ENCODE peak calls at places on chromosomes 6 and 20, in six cellular contexts. G is nephron progenitor cell; K is fibroblast of mammary gland; D is AG04450; X is CD8-positive, alpha-beta T cell; W is fibroblast of lung. Q is an unnamed sample.

GRCh38 chr6:111625511-111626331 is 20.0 kb upstream of the TRAF3IP2 start:
- DNase-seq in G (no peak), K (peak; percentile 91), D (no peak), X (no peak), W (peak; percentile 87), Q (peak; percentile 77)

GRCh38 chr20:23049201-23049932 is at the start of gene THBD:
- DNase-seq in G (peak; percentile 48), K (peak; percentile 66), D (no peak), X (no peak), W (peak; percentile 52), Q (peak; percentile 73)

GRCh38 chr20:51767867-51768758 is at the start of gene ATP9A:
- DNase-seq in G (peak; percentile 61), K (no peak), D (no peak), X (no peak), W (peak; percentile 48), Q (no peak)

GRCh38 chr20:35297153-35297552 is 4.9 kb upstream of the FAM83C start:
- DNase-seq in G (no peak), K (peak; percentile 42), D (no peak), X (no peak), W (no peak), Q (no peak)

GRCh38 chr6:18260448-18261106 is 3.8 kb downstream of the DEK start:
- DNase-seq in G (no peak), K (peak; percentile 65), D (no peak), X (peak; percentile 19), W (peak; percentile 67), Q (peak; percentile 68)

GRCh38 chr6:20811112-20811746 is 277.0 kb downstream of the CDKAL1 start:
- DNase-seq in G (no peak), K (peak; percentile 97), D (peak; percentile 91), X (no peak), W (peak; percentile 100), Q (peak; percentile 91)

GRCh38 chr6:125445054-125445453 is 143.3 kb upstream of the HDDC2 start:
- DNase-seq in G (peak; percentile 4), K (no peak), D (no peak), X (no peak), W (no peak), Q (no peak)

GRCh38 chr6:108896111-108896661 is 48.0 kb downstream of the ARMC2 start:
- DNase-seq in G (no peak), K (peak; percentile 95), D (peak; percentile 55), X (no peak), W (peak; percentile 94), Q (peak; percentile 73)

GRCh38 chr6:141956046-141956761 is 176.5 kb upstream of the GJE1 start:
- DNase-seq in G (no peak), K (peak; percentile 7), D (no peak), X (no peak), W (peak; percentile 17), Q (peak; percentile 41)

GRCh38 chr6:36224918-36225461 is 28.4 kb downstream of the BRPF3 start:
- DNase-seq in G (no peak), K (peak; percentile 7), D (no peak), X (no peak), W (no peak), Q (no peak)

GRCh38 chr6:36230376-36230775 is 33.8 kb downstream of the BRPF3 start:
- DNase-seq in G (no peak), K (no peak), D (no peak), X (no peak), W (no peak), Q (no peak)

GRCh38 chr6:36229223-36229622 is 32.7 kb downstream of the BRPF3 start:
- DNase-seq in G (no peak), K (no peak), D (no peak), X (no peak), W (no peak), Q (no peak)

GRCh38 chr6:36226648-36227047 is 30.1 kb downstream of the BRPF3 start:
- DNase-seq in G (no peak), K (no peak), D (no peak), X (no peak), W (no peak), Q (no peak)

DNA sequence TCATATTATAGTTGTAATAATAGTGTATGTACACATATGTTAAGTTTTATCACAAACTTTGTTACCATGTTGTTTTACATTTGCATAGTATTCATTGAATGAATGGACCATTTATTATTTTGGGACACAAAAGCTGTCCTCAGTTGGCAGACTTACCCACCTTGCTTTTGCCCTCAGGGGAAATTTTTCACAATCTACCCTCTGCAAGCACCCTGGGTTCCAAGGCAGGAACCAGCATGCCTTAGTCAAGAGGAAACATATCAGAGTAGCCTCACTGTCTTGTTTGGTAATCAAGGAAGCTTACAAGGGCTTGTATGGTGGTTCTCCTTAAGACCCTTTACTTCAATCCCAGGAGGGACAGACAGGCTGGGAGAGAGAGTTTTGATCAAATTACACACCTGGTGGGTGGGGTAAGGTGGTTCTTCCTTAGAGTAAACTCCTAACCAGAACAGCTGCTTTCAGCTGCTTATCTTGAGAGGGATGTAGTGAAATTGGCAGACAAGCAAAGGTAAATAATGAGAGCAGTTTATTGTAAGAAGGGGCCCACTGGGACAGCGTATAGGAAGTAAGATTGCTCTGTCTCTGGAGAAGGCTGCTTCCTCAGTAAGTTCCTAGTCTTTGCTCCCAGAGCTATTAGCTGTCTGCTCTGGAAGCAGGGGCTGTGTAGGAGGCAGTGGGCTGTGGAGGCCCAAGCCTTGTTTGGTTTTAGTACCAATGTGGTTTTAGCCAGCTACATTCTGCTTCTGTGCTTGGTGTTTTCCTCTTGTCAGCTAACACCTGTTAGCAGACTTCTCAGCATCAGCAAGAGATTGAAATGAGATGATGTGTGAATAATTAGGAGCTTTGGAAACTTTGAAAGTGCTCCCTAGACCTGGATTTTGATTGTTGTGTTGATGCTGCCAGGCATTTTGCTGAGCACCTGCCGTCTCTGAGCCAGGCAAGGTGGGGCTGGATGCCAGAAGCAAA is 31.1 kb downstream of the BRPF3 start:
- DNase-seq in G (no peak), K (no peak), D (no peak), X (no peak), W (no peak), Q (no peak)
- TF ChIP-seq CTCF in G (no peak), K (no peak), D (no peak), X (no peak), W (no peak), Q (no peak)

DNA sequence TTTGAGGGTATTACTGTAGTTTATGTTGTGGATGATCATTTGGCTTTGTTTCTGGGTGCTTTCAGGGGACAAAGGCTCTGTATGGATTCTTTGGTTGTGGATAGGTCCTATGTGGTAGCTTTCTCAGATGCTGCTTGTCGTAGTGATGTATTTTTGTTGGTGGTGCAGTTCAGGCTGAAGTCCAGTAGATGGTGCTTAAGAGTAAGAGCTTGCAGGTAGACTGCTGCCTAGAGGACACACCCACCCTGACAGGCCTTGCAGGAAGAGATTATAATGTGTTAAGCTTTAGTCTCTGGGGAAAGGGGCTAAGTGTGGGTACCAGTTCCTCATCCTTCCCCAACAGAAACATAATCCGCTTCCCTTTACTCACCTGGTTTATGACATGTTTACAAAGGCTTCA is 62.6 kb upstream of the ADGRB3 start:
- DNase-seq in G (peak; percentile 30), K (peak; percentile 12), D (no peak), X (no peak), W (peak; percentile 1), Q (peak; percentile 39)
- TF ChIP-seq CTCF in G (peak; percentile 50), K (peak; percentile 20), D (peak; percentile 5), X (no peak), W (peak; percentile 45), Q (no peak)

GRCh38 chr6:13624871-13625288 is 9.7 kb downstream of the NOL7 start:
- DNase-seq in G (no peak), K (peak; percentile 54), D (no peak), X (no peak), W (peak; percentile 34), Q (peak; percentile 59)
- TF ChIP-seq CTCF in G (peak; percentile 38), K (peak; percentile 66), D (peak; percentile 60), X (no peak), W (peak; percentile 60), Q (peak; percentile 55)

DNA sequence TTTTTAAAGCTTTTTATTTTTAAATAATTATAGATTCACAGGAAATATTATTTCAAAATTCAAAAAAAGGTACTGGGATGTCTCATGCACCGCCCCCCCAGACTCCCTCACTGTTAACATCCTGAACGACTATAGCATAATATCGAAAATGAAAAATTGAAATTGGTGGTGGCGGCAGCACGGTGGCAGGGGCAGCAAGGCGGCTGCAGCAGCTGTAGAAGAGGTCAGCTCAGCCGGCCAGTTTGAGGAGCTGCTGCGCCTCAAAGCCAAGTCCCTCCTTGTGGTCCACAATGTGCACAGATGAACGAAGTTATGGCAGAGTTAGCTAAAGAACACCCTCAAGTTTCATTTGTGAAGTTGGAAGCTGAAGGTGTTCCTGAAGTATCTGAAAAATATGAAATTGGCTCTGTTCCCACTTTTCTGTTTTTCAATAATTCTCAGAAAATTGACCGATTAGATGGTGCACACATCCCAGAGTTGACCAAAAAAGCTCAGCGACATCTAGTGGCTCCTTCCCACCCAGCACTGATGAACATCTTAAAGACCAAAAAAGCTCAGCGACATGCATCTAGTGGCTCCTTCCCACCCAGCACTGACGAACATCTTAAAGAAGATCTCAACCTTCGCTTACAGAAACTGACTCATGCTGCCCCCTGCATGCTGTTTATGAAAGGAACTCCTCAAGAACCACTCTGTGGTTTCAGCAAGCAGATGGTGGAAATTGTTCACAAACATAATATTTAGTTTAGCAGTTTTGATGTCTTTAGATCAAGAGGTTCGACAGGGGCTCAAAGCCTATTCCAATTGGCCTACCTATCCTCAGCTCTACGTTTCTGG is 100.8 kb downstream of the FAM217A start:
- DNase-seq in G (peak; percentile 16), K (peak; percentile 94), D (peak; percentile 89), X (peak; percentile 44), W (peak; percentile 91), Q (peak; percentile 86)
- TF ChIP-seq CTCF in G (peak; percentile 42), K (peak; percentile 74), D (peak; percentile 76), X (peak; percentile 64), W (peak; percentile 76), Q (peak; percentile 72)

DNA sequence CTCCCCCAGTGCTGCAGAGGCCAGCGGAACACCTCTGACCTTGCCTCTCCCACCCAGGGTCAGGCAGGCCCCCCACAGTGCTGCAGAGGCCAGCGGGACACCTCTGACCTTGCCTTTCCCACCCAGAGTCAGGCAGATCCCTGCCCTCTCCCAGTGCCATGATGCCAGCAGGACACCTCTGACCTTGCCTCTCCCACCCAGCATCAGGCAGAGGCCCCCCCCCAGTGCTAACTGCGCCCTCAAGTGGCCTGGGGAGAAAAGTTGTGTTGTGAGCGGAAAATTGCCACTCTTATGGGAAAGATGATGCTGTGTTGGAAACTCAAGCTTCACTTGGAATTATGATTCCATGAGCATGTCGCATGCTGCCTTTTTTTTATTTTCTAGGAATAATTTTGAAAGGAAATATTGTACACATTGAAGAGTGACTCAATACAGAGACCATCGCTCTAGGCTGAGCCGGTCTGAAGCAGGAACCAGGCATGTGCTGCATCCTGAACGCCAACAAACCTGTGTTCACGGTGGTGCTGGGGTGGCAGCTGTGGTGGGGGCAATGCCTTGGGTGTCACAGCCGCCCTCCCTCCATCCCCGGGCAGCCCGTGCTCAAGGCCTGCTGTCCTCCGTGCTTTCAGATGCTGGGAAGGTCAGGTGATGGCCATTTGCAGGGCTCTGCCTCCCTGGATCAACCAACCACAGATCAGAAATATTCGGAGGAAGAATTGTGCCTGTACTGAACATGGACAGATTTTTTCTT is 98.6 kb downstream of the CDH4 start:
- DNase-seq in G (peak; percentile 35), K (no peak), D (no peak), X (no peak), W (no peak), Q (no peak)
- TF ChIP-seq CTCF in G (peak; percentile 15), K (no peak), D (no peak), X (no peak), W (no peak), Q (no peak)

GRCh38 chr6:148973809-148974208 is 227.0 kb downstream of the UST start:
- DNase-seq in G (peak; percentile 15), K (peak; percentile 59), D (no peak), X (no peak), W (peak; percentile 35), Q (peak; percentile 33)
- TF ChIP-seq CTCF in G (peak; percentile 55), K (peak; percentile 68), D (peak; percentile 82), X (no peak), W (peak; percentile 79), Q (peak; percentile 61)

GRCh38 chr6:151738960-151739359 is 68.5 kb upstream of the ESR1 start:
- DNase-seq in G (no peak), K (no peak), D (no peak), X (no peak), W (no peak), Q (no peak)
- TF ChIP-seq CTCF in G (no peak), K (no peak), D (no peak), X (no peak), W (no peak), Q (no peak)